ENCODE peak calls at places on chromosomes 7 and 10, in seven cellular contexts. P, U, L, O, R, J and C are unnamed samples.

GRCh38 chr7:17371656-17372524 is 73.4 kb downstream of the AHR start:
- DNase-seq in P (no peak), U (no peak), L (no peak), O (peak; percentile 57), R (no peak), J (no peak), C (no peak)

GRCh38 chr10:13483073-13483472 is 45.7 kb downstream of the BEND7 start:
- DNase-seq in P (no peak), U (no peak), L (no peak), O (no peak), R (no peak), J (no peak), C (no peak)

GRCh38 chr7:44766416-44766801 is 17.8 kb downstream of the ZMIZ2 start:
- DNase-seq in P (no peak), U (no peak), L (no peak), O (no peak), R (no peak), J (no peak), C (no peak)

GRCh38 chr10:16853201-16853600 is 36.0 kb upstream of the RSU1 start:
- DNase-seq in P (no peak), U (no peak), L (no peak), O (peak; percentile 15), R (no peak), J (no peak), C (no peak)

GRCh38 chr10:126551197-126551596 is 119.3 kb downstream of the C10orf90 start:
- DNase-seq in P (no peak), U (no peak), L (no peak), O (no peak), R (no peak), J (no peak), C (no peak)

GRCh38 chr10:30233186-30233958 is 115.7 kb downstream of the MTPAP start:
- DNase-seq in P (no peak), U (no peak), L (no peak), O (no peak), R (no peak), J (no peak), C (no peak)

GRCh38 chr7:82729172-82730030 is 285.8 kb upstream of the CACNA2D1 start:
- DNase-seq in P (no peak), U (no peak), L (no peak), O (peak; percentile 48), R (no peak), J (peak; percentile 34), C (no peak)

GRCh38 chr7:44087914-44088838 is 5.8 kb upstream of the POLM start:
- DNase-seq in P (no peak), U (peak; percentile 86), L (peak; percentile 86), O (no peak), R (no peak), J (no peak), C (peak; percentile 82)

GRCh38 chr10:119762805-119763798 is 37.3 kb downstream of the INPP5F start:
- DNase-seq in P (no peak), U (no peak), L (no peak), O (no peak), R (no peak), J (no peak), C (no peak)

GRCh38 chr7:148535227-148535626 is 55.3 kb upstream of the C7orf33 start:
- DNase-seq in P (no peak), U (no peak), L (peak; percentile 66), O (no peak), R (no peak), J (peak; percentile 11), C (no peak)

GRCh38 chr7:97094531-97094930 is 23.0 kb upstream of the SDHAF3 start:
- DNase-seq in P (no peak), U (no peak), L (no peak), O (no peak), R (no peak), J (no peak), C (no peak)

GRCh38 chr10:77386833-77387232 is 250.8 kb downstream of the KCNMA1 start:
- DNase-seq in P (no peak), U (peak; percentile 18), L (no peak), O (no peak), R (no peak), J (no peak), C (no peak)

GRCh38 chr10:104274762-104275721 is 6.1 kb downstream of the GSTO2 start:
- DNase-seq in P (peak; percentile 23), U (peak; percentile 27), L (no peak), O (peak; percentile 68), R (no peak), J (peak; percentile 55), C (peak; percentile 70)

GRCh38 chr7:136956671-136957070 is 88.2 kb downstream of the CHRM2 start:
- DNase-seq in P (no peak), U (no peak), L (no peak), O (no peak), R (no peak), J (no peak), C (no peak)

GRCh38 chr10:117603081-117603480 is 60.5 kb downstream of the EMX2 start:
- DNase-seq in P (no peak), U (no peak), L (peak; percentile 41), O (no peak), R (no peak), J (no peak), C (no peak)

GRCh38 chr10:73625004-73625883 is 16.0 kb downstream of the MYOZ1 start:
- DNase-seq in P (peak; percentile 5), U (no peak), L (peak; percentile 72), O (no peak), R (no peak), J (peak; percentile 41), C (no peak)

GRCh38 chr10:5809541-5810154 is 3.6 kb downstream of the GDI2 start:
- DNase-seq in P (no peak), U (no peak), L (no peak), O (no peak), R (no peak), J (no peak), C (no peak)

GRCh38 chr10:5812283-5813090 is 747 bp downstream of the GDI2 start:
- DNase-seq in P (peak; percentile 27), U (peak; percentile 40), L (peak; percentile 78), O (no peak), R (peak; percentile 31), J (peak; percentile 72), C (peak; percentile 57)

GRCh38 chr10:5813091-5813340 is 218 bp downstream of the GDI2 start:
- DNase-seq in P (no peak), U (no peak), L (no peak), O (no peak), R (no peak), J (no peak), C (no peak)

GRCh38 chr10:5811387-5811821 is 1.8 kb downstream of the GDI2 start:
- DNase-seq in P (no peak), U (no peak), L (no peak), O (no peak), R (no peak), J (peak; percentile 43), C (no peak)

DNA sequence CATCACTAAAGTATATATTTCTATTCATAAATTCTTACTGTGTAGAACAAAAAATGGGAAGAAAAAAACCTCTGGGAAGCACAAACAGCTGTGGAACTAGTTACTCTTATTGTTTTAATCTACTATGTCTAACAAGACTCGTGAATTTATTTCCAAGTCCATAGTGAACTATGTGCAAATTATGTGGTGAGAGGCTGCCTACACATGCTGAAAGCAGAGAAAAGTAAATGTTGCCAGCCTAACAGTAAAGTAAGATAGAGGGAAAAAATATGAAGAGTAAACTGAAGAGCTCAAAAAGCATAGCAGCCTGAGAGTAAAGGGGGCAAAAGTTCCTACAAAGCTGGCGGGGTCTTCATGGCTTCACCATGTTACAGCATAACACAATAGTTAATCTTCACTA is 3.0 kb downstream of the GDI2 start:
- DNase-seq in P (no peak), U (no peak), L (no peak), O (no peak), R (no peak), J (peak; percentile 34), C (no peak)
- H3K4me3 ChIP-seq in P (no peak overlapping the region), U (no peak overlapping the region), L (no peak overlapping the region), O (no peak overlapping the region), R (no peak overlapping the region), J (peak overlapping the region; percentile 94), C (peak overlapping the region; percentile 9)

DNA sequence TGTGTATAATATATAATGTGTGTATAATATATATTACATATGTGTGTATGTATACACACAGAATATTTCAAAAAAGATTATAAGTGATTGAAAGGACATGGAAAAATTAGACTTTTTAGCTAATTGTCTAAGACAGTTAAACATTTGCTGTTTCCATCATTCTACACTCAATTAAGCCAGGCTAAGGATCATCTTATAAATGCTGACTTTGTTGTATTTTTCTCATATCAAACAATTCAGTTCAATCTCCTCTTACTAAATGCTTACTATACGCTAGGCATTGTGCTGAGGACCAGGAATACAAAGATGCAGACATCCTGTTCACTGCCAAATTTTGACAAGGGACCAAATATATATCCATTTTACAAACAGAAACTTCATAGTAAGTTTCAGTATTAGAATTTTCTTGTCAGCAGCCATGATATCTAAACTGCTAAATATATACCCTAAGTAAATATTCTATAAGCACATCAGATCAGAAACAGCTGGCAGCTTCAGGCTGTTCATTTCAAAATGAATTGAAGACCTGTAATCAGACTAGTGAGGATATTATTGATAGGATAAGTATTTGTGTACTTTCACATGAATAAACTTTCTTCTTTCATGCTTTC is 10.3 kb upstream of the LRRN3 start:
- DNase-seq in P (no peak), U (no peak), L (no peak), O (no peak), R (no peak), J (no peak), C (no peak)
- H3K27ac ChIP-seq in P (no peak overlapping the region), U (no peak overlapping the region), L (no peak overlapping the region), O (no peak overlapping the region), R (no peak overlapping the region), J (no peak overlapping the region), C (no peak overlapping the region)

GRCh38 chr10:112977294-112977951 is 27.4 kb downstream of the TCF7L2 start:
- DNase-seq in P (no peak), U (no peak), L (no peak), O (no peak), R (no peak), J (no peak), C (no peak)

GRCh38 chr10:112983444-112984056 is 33.5 kb downstream of the TCF7L2 start:
- DNase-seq in P (no peak), U (no peak), L (no peak), O (no peak), R (no peak), J (no peak), C (no peak)

GRCh38 chr10:112981553-112981952 is 31.5 kb downstream of the TCF7L2 start:
- DNase-seq in P (no peak), U (no peak), L (peak; percentile 46), O (no peak), R (no peak), J (peak; percentile 50), C (no peak)

GRCh38 chr10:112979927-112980326 is 29.9 kb downstream of the TCF7L2 start:
- DNase-seq in P (no peak), U (no peak), L (no peak), O (no peak), R (no peak), J (no peak), C (no peak)

DNA sequence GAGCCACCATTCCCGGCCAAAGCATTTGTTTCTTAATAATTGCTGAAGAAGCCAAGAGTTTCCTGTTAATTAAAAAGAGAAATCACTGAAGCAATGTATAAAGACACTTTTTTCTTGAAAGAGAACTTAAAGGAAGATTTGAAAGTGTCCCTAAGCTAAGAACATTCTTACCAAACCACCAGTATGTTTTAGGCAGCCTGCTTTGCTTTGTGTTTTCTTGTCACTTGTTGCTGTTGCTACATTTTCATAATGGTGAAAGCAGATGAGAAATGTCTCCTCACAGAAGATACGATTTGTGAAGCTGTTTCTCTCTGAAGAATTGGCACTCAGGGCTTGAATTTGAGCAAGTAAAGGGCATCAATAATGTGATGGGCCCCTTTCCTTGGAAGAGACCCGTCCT is 30.9 kb downstream of the TCF7L2 start:
- DNase-seq in P (no peak), U (no peak), L (no peak), O (no peak), R (no peak), J (no peak), C (no peak)
- H3K4me1 ChIP-seq in P (peaks cover 15% of the 10 kb centered on the region), U (peaks cover 14% of the 10 kb centered on the region), L (no peaks in the 10 kb centered on the region), O (peaks cover 24% of the 10 kb centered on the region), R (peaks cover 13% of the 10 kb centered on the region), J (peaks cover 24% of the 10 kb centered on the region), C (peaks cover 5% of the 10 kb centered on the region)

GRCh38 chr10:100562008-100562672 is 26.4 kb downstream of the HIF1AN start:
- DNase-seq in P (peak; percentile 58), U (peak; percentile 58), L (peak; percentile 67), O (peak; percentile 74), R (peak; percentile 64), J (no peak), C (peak; percentile 85)
- H3K4me3 ChIP-seq in P (peak overlapping the region; percentile 4), U (no peak overlapping the region), L (peak overlapping the region; percentile 7), O (no peak overlapping the region), R (peak overlapping the region; percentile 15), J (no peak overlapping the region), C (peak overlapping the region; percentile 8)